ENCODE peak calls at places on chromosomes 13 and 19, in ten cellular contexts. K is Panc1, Z is B cell, I is gastrocnemius medialis, O is left ventricle myocardium inferior, U is type B pancreatic cell, A is DND-41, Y is cardiac fibroblast, B is Calu3, C is HFF-Myc. Q is an unnamed sample.

GRCh38 chr19:1287622-1288527 is 2.2 kb downstream of the EFNA2 start:
- DNase-seq in U (no peak), Z (peak), O (no peak), A (no peak), I (no peak), C (no peak), Y (no peak), B (no peak), K (no peak), Q (no peak)

GRCh38 chr19:40457048-40457447 is 8.5 kb downstream of the BLVRB start:
- DNase-seq in U (no peak), B (no peak), Z (no peak), C (no peak), I (no peak), K (no peak), O (no peak), A (no peak), Y (no peak), Q (no peak)

GRCh38 chr19:46906221-46906620 is 45.4 kb downstream of the ARHGAP35 start:
- DNase-seq in Y (no peak), Z (no peak), C (no peak), B (no peak), O (no peak), A (no peak), U (no peak), K (no peak), I (no peak), Q (no peak)

GRCh38 chr19:57348136-57348535 is 2.9 kb upstream of the ZNF304 start:
- DNase-seq in O (no peak), Y (peak), Z (no peak), B (no peak), I (peak), K (no peak), U (no peak), A (no peak), C (no peak), Q (no peak)

GRCh38 chr13:43388282-43389034 is 365.1 kb downstream of the DNAJC15 start:
- DNase-seq in Z (no peak), I (no peak), Y (no peak), B (peak), O (no peak), C (no peak), K (no peak), U (no peak), A (no peak), Q (no peak)

GRCh38 chr13:109802936-109803335 is 16.6 kb upstream of the IRS2 start:
- DNase-seq in I (no peak), K (no peak), B (no peak), Z (no peak), O (no peak), U (no peak), A (no peak), C (no peak), Y (no peak), Q (no peak)

GRCh38 chr13:41365636-41366035 is 54.6 kb downstream of the NAA16 start:
- DNase-seq in B (no peak), Y (peak), A (no peak), U (no peak), Z (no peak), I (no peak), K (no peak), C (no peak), O (no peak), Q (no peak)

GRCh38 chr19:29872224-29872731 is 60.5 kb downstream of the CCNE1 start:
- DNase-seq in O (no peak), Z (peak), K (no peak), B (no peak), I (no peak), A (no peak), C (no peak), U (no peak), Y (peak), Q (peak)

GRCh38 chr13:67075239-67075638 is 154.9 kb downstream of the PCDH9 start:
- DNase-seq in U (no peak), C (peak), K (no peak), Y (peak), A (no peak), Z (no peak), O (no peak), I (no peak), B (no peak), Q (no peak)

GRCh38 chr19:31511696-31512095 is 162.5 kb upstream of the TSHZ3 start:
- DNase-seq in C (no peak), A (no peak), K (no peak), B (no peak), I (no peak), Y (no peak), U (peak), Z (no peak), O (no peak), Q (no peak)

GRCh38 chr19:18364826-18365528 is 21.0 kb upstream of the GDF15 start:
- DNase-seq in Z (no peak), O (peak), K (peak), I (peak), Y (peak), U (no peak), A (peak), B (peak), C (peak), Q (peak)

GRCh38 chr19:39843919-39844793 is 2.0 kb downstream of the FBL start:
- DNase-seq in Y (peak), K (peak), O (no peak), I (no peak), Z (no peak), U (no peak), C (no peak), A (peak), B (peak), Q (peak)

GRCh38 chr13:103948477-103948876 is 882.3 kb upstream of the SLC10A2 start:
- DNase-seq in A (no peak), Y (peak), Z (no peak), B (no peak), O (no peak), I (no peak), C (no peak), K (no peak), U (no peak), Q (no peak)

GRCh38 chr19:54616840-54617560 is 13.3 kb upstream of the LILRB1 start:
- DNase-seq in A (no peak), U (no peak), C (no peak), B (no peak), Z (no peak), O (no peak), Y (no peak), K (no peak), I (no peak), Q (no peak)

GRCh38 chr19:13993554-13994308 is 12.4 kb downstream of the RFX1 start:
- DNase-seq in I (no peak), C (no peak), B (no peak), A (no peak), K (no peak), U (no peak), Z (peak), O (no peak), Y (no peak), Q (no peak)

GRCh38 chr19:5621945-5622464 is 571 bp downstream of the SAFB2 start:
- DNase-seq in O (no peak), C (no peak), Z (no peak), I (no peak), B (peak), K (no peak), Y (no peak), U (no peak), A (peak), Q (peak)

GRCh38 chr13:80979035-80979641 is 638.2 kb upstream of the SPRY2 start:
- DNase-seq in K (peak), Y (peak), I (no peak), U (no peak), C (peak), A (peak), Z (no peak), O (no peak), B (peak), Q (peak)

GRCh38 chr19:56947206-56947605 is 106.7 kb upstream of the PEG3 start:
- DNase-seq in U (no peak), I (no peak), C (no peak), O (no peak), Z (no peak), K (no peak), Y (no peak), B (no peak), A (no peak), Q (no peak)

GRCh38 chr19:29645911-29646310 is 19.4 kb upstream of the PLEKHF1 start:
- DNase-seq in Z (no peak), C (no peak), B (no peak), Y (peak), I (no peak), A (peak), U (no peak), K (no peak), O (peak), Q (no peak)

GRCh38 chr13:91240341-91240740 is 107.1 kb upstream of the MIR17HG start:
- DNase-seq in Z (no peak), B (no peak), C (no peak), A (no peak), I (no peak), U (no peak), Y (no peak), K (no peak), O (no peak), Q (no peak)

GRCh38 chr19:1661995-1662394 is 9.6 kb upstream of the TCF3 start:
- DNase-seq in B (no peak), C (no peak), Y (no peak), Z (no peak), I (no peak), U (no peak), O (no peak), A (no peak), K (no peak), Q (no peak)

GRCh38 chr19:34712606-34713261 is 21.3 kb upstream of the ZNF181 start:
- DNase-seq in K (peak), U (no peak), A (peak), O (no peak), I (peak), Z (peak), C (peak), Y (peak), B (peak), Q (peak)

GRCh38 chr19:287381-287871 is 3.8 kb downstream of the PLPP2 start:
- DNase-seq in I (no peak), O (no peak), A (no peak), Y (no peak), K (no peak), U (no peak), C (no peak), Z (no peak), B (no peak), Q (no peak)

GRCh38 chr13:95083758-95084157 is 217.5 kb downstream of the ABCC4 start:
- DNase-seq in O (no peak), C (peak), I (no peak), K (no peak), Z (no peak), Y (peak), U (no peak), B (no peak), A (no peak), Q (no peak)

GRCh38 chr19:33329727-33330126 is 27.4 kb upstream of the CEBPA start:
- DNase-seq in Z (no peak), U (no peak), O (no peak), A (no peak), B (no peak), C (no peak), K (no peak), I (no peak), Y (no peak), Q (no peak)

GRCh38 chr19:22634450-22634827 is 315 bp downstream of the ZNF492 start:
- DNase-seq in U (no peak), C (no peak), A (no peak), I (no peak), Z (no peak), B (no peak), K (no peak), Y (no peak), O (no peak), Q (peak)

GRCh38 chr13:32016631-32017030 is 14.9 kb upstream of the FRY start:
- DNase-seq in A (no peak), O (no peak), I (no peak), K (no peak), U (no peak), Z (no peak), Y (no peak), B (no peak), C (no peak), Q (no peak)

GRCh38 chr13:66665991-66666390 is 564.1 kb downstream of the PCDH9 start:
- DNase-seq in K (no peak), A (no peak), Z (no peak), B (peak), C (peak), I (peak), Y (peak), U (no peak), O (peak), Q (no peak)

GRCh38 chr13:27372896-27373295 is 51.5 kb upstream of the GTF3A start:
- DNase-seq in Z (no peak), I (no peak), O (no peak), U (no peak), A (no peak), Y (peak), B (no peak), C (no peak), K (no peak), Q (no peak)

GRCh38 chr13:110271313-110271712 is 35.6 kb downstream of the COL4A1 start:
- DNase-seq in A (no peak), I (no peak), Z (no peak), U (no peak), C (no peak), B (no peak), O (no peak), K (no peak), Y (no peak), Q (no peak)

GRCh38 chr13:64997438-64997837 is 2232.7 kb downstream of the PCDH9 start:
- DNase-seq in U (no peak), I (no peak), Z (no peak), K (no peak), C (no peak), B (no peak), A (no peak), Y (no peak), O (no peak), Q (no peak)
- TF ChIP-seq CTCF in U (peak), I (no peak), Z (no peak), K (no peak), C (no peak), B (no peak), A (no peak), Y (no peak), O (no peak), Q (no peak)

DNA sequence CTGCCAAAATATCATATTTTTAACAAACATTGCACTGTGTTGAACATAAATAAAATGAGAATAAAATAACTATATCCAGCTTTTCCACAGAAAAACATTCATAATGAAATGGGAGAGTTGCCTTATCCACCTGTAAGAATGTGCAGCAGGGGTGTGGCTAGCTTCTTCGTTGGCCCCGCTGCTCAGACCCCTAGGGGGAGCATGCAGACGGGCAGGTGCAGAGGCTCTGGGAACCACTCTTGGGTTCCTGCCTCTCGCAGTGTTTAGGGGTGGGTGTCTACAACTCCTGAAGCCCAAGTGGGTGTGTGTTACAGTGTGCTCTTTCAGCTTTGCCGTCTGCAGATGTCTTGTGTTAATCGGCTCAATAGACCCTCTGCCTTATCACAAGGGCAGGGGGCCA is 121.7 kb downstream of the SLITRK5 start:
- DNase-seq in I (no peak), B (no peak), A (no peak), Z (no peak), Y (no peak), C (no peak), U (no peak), K (no peak), O (no peak), Q (no peak)
- TF ChIP-seq CTCF in I (no peak), B (no peak), A (no peak), Z (no peak), Y (no peak), C (no peak), U (no peak), K (no peak), O (no peak), Q (no peak)

DNA sequence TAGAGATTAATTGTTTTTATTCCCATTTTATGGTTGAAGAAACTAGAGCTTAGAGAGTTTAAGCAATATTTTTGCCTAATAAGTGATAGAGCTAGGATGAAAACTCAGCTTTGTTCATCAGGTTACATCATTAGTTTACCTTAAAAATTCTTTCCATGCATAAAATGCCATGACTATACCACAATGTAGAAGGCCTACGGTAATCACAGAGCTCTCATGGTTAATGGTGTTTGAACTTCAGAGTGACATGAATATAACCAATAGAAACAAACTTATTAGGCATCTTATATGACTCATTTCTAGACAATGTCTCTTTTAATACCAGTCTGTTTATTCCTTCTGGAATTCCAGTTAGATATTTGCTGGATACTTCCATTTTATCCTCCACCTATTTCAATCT is 78.5 kb downstream of the FGF9 start:
- DNase-seq in K (no peak), U (no peak), B (no peak), I (no peak), Y (no peak), O (no peak), Z (no peak), A (no peak), C (no peak), Q (no peak)
- TF ChIP-seq CTCF in K (no peak), U (no peak), B (no peak), I (no peak), Y (no peak), O (no peak), Z (no peak), A (no peak), C (no peak), Q (no peak)

DNA sequence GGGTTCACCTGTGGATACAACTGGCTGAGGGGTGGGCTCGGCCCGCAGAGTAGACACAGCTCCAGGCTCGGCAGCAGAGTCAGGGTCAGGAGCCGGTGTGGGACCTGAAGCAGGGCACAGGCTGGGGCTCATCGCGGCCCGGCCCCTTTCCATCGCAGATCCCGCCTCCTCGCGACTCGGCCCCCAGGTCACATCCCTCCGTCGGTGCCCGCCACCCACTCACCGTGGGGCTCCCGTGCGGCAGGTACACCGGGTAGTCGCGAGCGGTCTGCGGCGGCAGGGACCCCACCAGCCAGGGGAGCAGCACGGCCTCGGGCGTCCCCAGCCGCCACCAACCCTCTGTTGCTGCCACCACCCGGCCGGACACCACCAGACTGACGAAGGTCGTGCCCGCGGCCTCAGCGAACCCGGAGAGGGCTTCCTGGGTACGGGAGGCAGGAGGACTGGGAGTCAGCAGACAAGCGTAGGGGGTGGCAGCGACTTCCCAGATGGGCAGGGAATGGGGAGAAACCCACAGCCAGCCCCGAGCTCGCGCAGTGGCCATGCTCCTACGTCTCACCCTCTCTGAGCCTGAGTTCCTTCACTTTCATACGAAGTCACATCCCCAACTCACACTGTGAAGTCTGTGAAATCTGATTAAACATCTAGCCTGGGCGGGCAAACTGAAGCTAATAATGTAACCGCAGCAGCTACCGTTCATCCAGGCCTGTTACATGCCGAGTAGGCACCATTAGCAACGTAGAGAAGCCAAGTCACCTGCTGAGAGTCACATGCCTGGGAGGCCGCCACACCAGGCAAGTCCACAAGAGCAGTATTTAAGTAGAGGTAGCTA is 3.7 kb downstream of the FUZ start:
- DNase-seq in U (no peak), K (no peak), A (no peak), C (no peak), Y (peak), B (no peak), Z (peak), O (peak), I (peak), Q (peak)
- TF ChIP-seq CTCF in U (no peak), K (no peak), A (no peak), C (no peak), Y (no peak), B (no peak), Z (no peak), O (no peak), I (peak), Q (no peak)

GRCh38 chr13:51729853-51730553 is 74.0 kb downstream of the DHRS12 start:
- DNase-seq in A (no peak), Z (no peak), Y (peak), B (peak), U (no peak), C (peak), O (no peak), I (no peak), K (no peak), Q (peak)

GRCh38 chr13:51730927-51731326 is 73.0 kb downstream of the DHRS12 start:
- DNase-seq in B (no peak), Y (no peak), U (no peak), I (no peak), K (no peak), O (no peak), Z (no peak), A (no peak), C (no peak), Q (no peak)

GRCh38 chr13:51733656-51734334 is 70.2 kb downstream of the DHRS12 start:
- DNase-seq in I (no peak), O (no peak), C (no peak), U (no peak), K (no peak), Y (peak), B (no peak), Z (no peak), A (no peak), Q (no peak)

GRCh38 chr13:51728972-51729371 is 75.0 kb downstream of the DHRS12 start:
- DNase-seq in Y (peak), Z (no peak), B (no peak), K (no peak), O (no peak), A (no peak), I (no peak), C (no peak), U (no peak), Q (no peak)

GRCh38 chr13:51731759-51732158 is 72.2 kb downstream of the DHRS12 start:
- DNase-seq in B (no peak), I (no peak), U (no peak), A (no peak), Z (no peak), O (no peak), Y (peak), C (peak), K (no peak), Q (no peak)
- TF ChIP-seq CTCF in B (no peak), I (no peak), U (peak), A (no peak), Z (no peak), O (peak), Y (peak), C (no peak), K (no peak), Q (no peak)

GRCh38 chr13:45119469-45119989 is 781 bp upstream of the GTF2F2 start:
- DNase-seq in Z (peak), Y (peak), C (no peak), U (no peak), K (no peak), B (no peak), O (no peak), A (peak), I (no peak), Q (peak)
- TF ChIP-seq CTCF in Z (no peak), Y (no peak), C (no peak), U (no peak), K (no peak), B (no peak), O (no peak), A (no peak), I (no peak), Q (no peak)

Q was measured in activated CD8-positive, alpha-beta T cell treated with anti-CD3 and anti-CD28 coated beads for 36 hours.